ENCODE peak calls at places on chromosomes 12 and 14, in six cellular contexts. One of them, this sample, is unnamed. For H3K4me1 and H3K36me3, the result is how much of the 10 kb centered on the place peaks cover.

GRCh38 chr12:79114896-79115295 is 250.3 kb downstream of the SYT1 start:
- DNase-seq in endodermal cell: no peak
- DNase-seq in lower lobe of right lung: no peak
- DNase-seq in heart right ventricle: no peak
- DNase-seq in stomach: no peak
- DNase-seq in K562: no peak
- DNase-seq in this sample: no peak

GRCh38 chr12:16165506-16165905 is 112.0 kb downstream of the SLC15A5 start:
- DNase-seq in K562: no peak
- DNase-seq in heart right ventricle: peak
- DNase-seq in endodermal cell: peak
- DNase-seq in stomach: peak
- DNase-seq in lower lobe of right lung: no peak
- DNase-seq in this sample: peak

GRCh38 chr14:20624495-20625070 is 16.9 kb downstream of the OR6S1 start:
- DNase-seq in K562: peak
- DNase-seq in stomach: peak
- DNase-seq in lower lobe of right lung: peak
- DNase-seq in heart right ventricle: peak
- DNase-seq in endodermal cell: peak
- DNase-seq in this sample: peak

GRCh38 chr14:36506732-36507614 is 13.1 kb downstream of the NKX2-1 start:
- DNase-seq in stomach: no peak
- DNase-seq in K562: no peak
- DNase-seq in endodermal cell: peak
- DNase-seq in heart right ventricle: no peak
- DNase-seq in lower lobe of right lung: peak
- DNase-seq in this sample: no peak

GRCh38 chr12:76031081-76031413 is 529 bp downstream of the PHLDA1 start:
- DNase-seq in stomach: no peak
- DNase-seq in endodermal cell: no peak
- DNase-seq in K562: no peak
- DNase-seq in heart right ventricle: no peak
- DNase-seq in lower lobe of right lung: no peak
- DNase-seq in this sample: no peak

GRCh38 chr12:14873440-14874185 is 12.0 kb downstream of the MGP start:
- DNase-seq in endodermal cell: no peak
- DNase-seq in lower lobe of right lung: no peak
- DNase-seq in heart right ventricle: no peak
- DNase-seq in stomach: no peak
- DNase-seq in K562: no peak
- DNase-seq in this sample: no peak

GRCh38 chr12:62260733-62261683 is 804 bp downstream of the USP15 start:
- DNase-seq in endodermal cell: no peak
- DNase-seq in heart right ventricle: peak
- DNase-seq in lower lobe of right lung: peak
- DNase-seq in K562: peak
- DNase-seq in stomach: peak
- DNase-seq in this sample: peak

GRCh38 chr12:94589591-94590001 is 60.8 kb downstream of the TMCC3 start:
- DNase-seq in K562: no peak
- DNase-seq in lower lobe of right lung: no peak
- DNase-seq in endodermal cell: no peak
- DNase-seq in heart right ventricle: no peak
- DNase-seq in stomach: no peak
- DNase-seq in this sample: no peak

GRCh38 chr12:104748790-104749189 is 209.3 kb downstream of the SLC41A2 start:
- DNase-seq in K562: no peak
- DNase-seq in lower lobe of right lung: no peak
- DNase-seq in heart right ventricle: peak
- DNase-seq in endodermal cell: peak
- DNase-seq in stomach: no peak
- DNase-seq in this sample: no peak

GRCh38 chr14:83960832-83961512 is 1569.0 kb upstream of the FLRT2 start:
- DNase-seq in stomach: no peak
- DNase-seq in K562: no peak
- DNase-seq in endodermal cell: peak
- DNase-seq in heart right ventricle: no peak
- DNase-seq in lower lobe of right lung: no peak
- DNase-seq in this sample: no peak

GRCh38 chr12:31821484-31821883 is 92.7 kb upstream of the AMN1 start:
- DNase-seq in endodermal cell: no peak
- DNase-seq in heart right ventricle: no peak
- DNase-seq in lower lobe of right lung: no peak
- DNase-seq in stomach: no peak
- DNase-seq in K562: no peak
- DNase-seq in this sample: no peak

GRCh38 chr12:121933522-121934317 is 15.3 kb downstream of the CFAP251 start:
- DNase-seq in lower lobe of right lung: peak
- DNase-seq in heart right ventricle: no peak
- DNase-seq in stomach: no peak
- DNase-seq in K562: peak
- DNase-seq in endodermal cell: peak
- DNase-seq in this sample: peak

GRCh38 chr12:41224066-41224465 is 35.9 kb downstream of the PDZRN4 start:
- DNase-seq in heart right ventricle: no peak
- DNase-seq in stomach: no peak
- DNase-seq in endodermal cell: peak
- DNase-seq in K562: no peak
- DNase-seq in lower lobe of right lung: no peak
- DNase-seq in this sample: no peak

GRCh38 chr14:40093800-40094199 is 661.6 kb upstream of the FBXO33 start:
- DNase-seq in lower lobe of right lung: no peak
- DNase-seq in K562: no peak
- DNase-seq in endodermal cell: no peak
- DNase-seq in heart right ventricle: no peak
- DNase-seq in stomach: no peak
- DNase-seq in this sample: no peak

GRCh38 chr12:130666645-130667044 is 49.5 kb downstream of the RIMBP2 start:
- DNase-seq in heart right ventricle: no peak
- DNase-seq in lower lobe of right lung: no peak
- DNase-seq in stomach: no peak
- DNase-seq in K562: no peak
- DNase-seq in endodermal cell: no peak
- DNase-seq in this sample: no peak

GRCh38 chr14:87934185-87934584 is 58.8 kb downstream of the GALC start:
- DNase-seq in heart right ventricle: no peak
- DNase-seq in stomach: no peak
- DNase-seq in endodermal cell: no peak
- DNase-seq in K562: no peak
- DNase-seq in lower lobe of right lung: no peak
- DNase-seq in this sample: no peak

GRCh38 chr14:103292426-103293374 is 41.3 kb upstream of the EIF5 start:
- DNase-seq in stomach: peak
- DNase-seq in lower lobe of right lung: peak
- DNase-seq in K562: peak
- DNase-seq in heart right ventricle: peak
- DNase-seq in endodermal cell: peak
- DNase-seq in this sample: peak

GRCh38 chr14:41623737-41624136 is 17.1 kb downstream of the LRFN5 start:
- DNase-seq in K562: no peak
- DNase-seq in endodermal cell: no peak
- DNase-seq in heart right ventricle: no peak
- DNase-seq in stomach: no peak
- DNase-seq in lower lobe of right lung: no peak
- DNase-seq in this sample: no peak
- H3K4me1 ChIP-seq in K562: under half
- H3K4me1 ChIP-seq in endodermal cell: under half
- H3K4me1 ChIP-seq in heart right ventricle: under half
- H3K4me1 ChIP-seq in stomach: under half
- H3K4me1 ChIP-seq in lower lobe of right lung: under half
- H3K4me1 ChIP-seq in this sample: under half

GRCh38 chr12:101747695-101748094 is 8.4 kb upstream of the SYCP3 start:
- DNase-seq in endodermal cell: no peak
- DNase-seq in K562: no peak
- DNase-seq in stomach: no peak
- DNase-seq in heart right ventricle: no peak
- DNase-seq in lower lobe of right lung: no peak
- DNase-seq in this sample: no peak

GRCh38 chr12:101746661-101747060 is 7.4 kb upstream of the SYCP3 start:
- DNase-seq in K562: no peak
- DNase-seq in endodermal cell: no peak
- DNase-seq in heart right ventricle: no peak
- DNase-seq in lower lobe of right lung: no peak
- DNase-seq in stomach: no peak
- DNase-seq in this sample: no peak

GRCh38 chr12:101749657-101750056 is 10.4 kb upstream of the SYCP3 start:
- DNase-seq in lower lobe of right lung: no peak
- DNase-seq in endodermal cell: no peak
- DNase-seq in K562: no peak
- DNase-seq in stomach: no peak
- DNase-seq in heart right ventricle: no peak
- DNase-seq in this sample: no peak

GRCh38 chr12:101750152-101750551 is 10.9 kb upstream of the SYCP3 start:
- DNase-seq in K562: no peak
- DNase-seq in endodermal cell: no peak
- DNase-seq in stomach: no peak
- DNase-seq in heart right ventricle: no peak
- DNase-seq in lower lobe of right lung: no peak
- DNase-seq in this sample: no peak

GRCh38 chr12:101748907-101749306 is 9.6 kb upstream of the SYCP3 start:
- DNase-seq in stomach: no peak
- DNase-seq in lower lobe of right lung: no peak
- DNase-seq in endodermal cell: no peak
- DNase-seq in K562: no peak
- DNase-seq in heart right ventricle: no peak
- DNase-seq in this sample: no peak
- H3K36me3 ChIP-seq in stomach: under half
- H3K36me3 ChIP-seq in lower lobe of right lung: half or more
- H3K36me3 ChIP-seq in endodermal cell: under half
- H3K36me3 ChIP-seq in K562: half or more
- H3K36me3 ChIP-seq in heart right ventricle: under half
- H3K36me3 ChIP-seq in this sample: under half

GRCh38 chr14:93132472-93133065 is 16.8 kb upstream of the ITPK1 start:
- DNase-seq in stomach: peak
- DNase-seq in heart right ventricle: peak
- DNase-seq in endodermal cell: peak
- DNase-seq in lower lobe of right lung: no peak
- DNase-seq in K562: no peak
- DNase-seq in this sample: peak
- TF ChIP-seq CTCF in stomach: peak
- TF ChIP-seq CTCF in heart right ventricle: peak
- TF ChIP-seq CTCF in endodermal cell: peak
- TF ChIP-seq CTCF in lower lobe of right lung: peak
- TF ChIP-seq CTCF in K562: peak
- TF ChIP-seq CTCF in this sample: peak

GRCh38 chr12:26939953-26940352 is 1.7 kb downstream of the FGFR1OP2 start:
- DNase-seq in lower lobe of right lung: no peak
- DNase-seq in endodermal cell: no peak
- DNase-seq in stomach: no peak
- DNase-seq in K562: no peak
- DNase-seq in heart right ventricle: no peak
- DNase-seq in this sample: no peak

GRCh38 chr12:26938660-26939185 is 453 bp downstream of the FGFR1OP2 start:
- DNase-seq in lower lobe of right lung: no peak
- DNase-seq in K562: no peak
- DNase-seq in stomach: peak
- DNase-seq in endodermal cell: no peak
- DNase-seq in heart right ventricle: no peak
- DNase-seq in this sample: no peak

GRCh38 chr12:26937863-26938659 is at the start of the genes FGFR1OP2 and INTS13:
- DNase-seq in lower lobe of right lung: peak
- DNase-seq in endodermal cell: peak
- DNase-seq in K562: peak
- DNase-seq in stomach: peak
- DNase-seq in heart right ventricle: peak
- DNase-seq in this sample: peak

GRCh38 chr12:26940820-26941219 is 2.5 kb downstream of the FGFR1OP2 start:
- DNase-seq in stomach: no peak
- DNase-seq in K562: no peak
- DNase-seq in heart right ventricle: no peak
- DNase-seq in endodermal cell: no peak
- DNase-seq in lower lobe of right lung: no peak
- DNase-seq in this sample: no peak

GRCh38 chr12:26939192-26939832 is 1.0 kb downstream of the FGFR1OP2 start:
- DNase-seq in K562: no peak
- DNase-seq in endodermal cell: no peak
- DNase-seq in lower lobe of right lung: no peak
- DNase-seq in heart right ventricle: no peak
- DNase-seq in stomach: no peak
- DNase-seq in this sample: no peak
- H3K4me1 ChIP-seq in K562: under half
- H3K4me1 ChIP-seq in endodermal cell: under half
- H3K4me1 ChIP-seq in lower lobe of right lung: half or more
- H3K4me1 ChIP-seq in heart right ventricle: under half
- H3K4me1 ChIP-seq in stomach: half or more
- H3K4me1 ChIP-seq in this sample: under half

GRCh38 chr12:4286228-4286627 is 12.7 kb downstream of the CCND2 start:
- DNase-seq in endodermal cell: peak
- DNase-seq in heart right ventricle: no peak
- DNase-seq in lower lobe of right lung: no peak
- DNase-seq in K562: no peak
- DNase-seq in stomach: no peak
- DNase-seq in this sample: no peak

GRCh38 chr12:4283512-4284255 is 10.1 kb downstream of the CCND2 start:
- DNase-seq in stomach: no peak
- DNase-seq in K562: no peak
- DNase-seq in endodermal cell: peak
- DNase-seq in lower lobe of right lung: no peak
- DNase-seq in heart right ventricle: no peak
- DNase-seq in this sample: no peak

GRCh38 chr12:4286771-4287317 is 13.3 kb downstream of the CCND2 start:
- DNase-seq in stomach: no peak
- DNase-seq in lower lobe of right lung: no peak
- DNase-seq in K562: no peak
- DNase-seq in endodermal cell: peak
- DNase-seq in heart right ventricle: no peak
- DNase-seq in this sample: no peak

GRCh38 chr12:4284306-4284705 is 10.7 kb downstream of the CCND2 start:
- DNase-seq in lower lobe of right lung: no peak
- DNase-seq in stomach: no peak
- DNase-seq in endodermal cell: peak
- DNase-seq in heart right ventricle: no peak
- DNase-seq in K562: no peak
- DNase-seq in this sample: no peak

GRCh38 chr12:4285070-4285469 is 11.5 kb downstream of the CCND2 start:
- DNase-seq in heart right ventricle: no peak
- DNase-seq in stomach: no peak
- DNase-seq in K562: no peak
- DNase-seq in lower lobe of right lung: no peak
- DNase-seq in endodermal cell: peak
- DNase-seq in this sample: no peak
- H3K36me3 ChIP-seq in heart right ventricle: under half
- H3K36me3 ChIP-seq in stomach: under half
- H3K36me3 ChIP-seq in K562: half or more
- H3K36me3 ChIP-seq in lower lobe of right lung: half or more
- H3K36me3 ChIP-seq in endodermal cell: half or more
- H3K36me3 ChIP-seq in this sample: under half

DNA sequence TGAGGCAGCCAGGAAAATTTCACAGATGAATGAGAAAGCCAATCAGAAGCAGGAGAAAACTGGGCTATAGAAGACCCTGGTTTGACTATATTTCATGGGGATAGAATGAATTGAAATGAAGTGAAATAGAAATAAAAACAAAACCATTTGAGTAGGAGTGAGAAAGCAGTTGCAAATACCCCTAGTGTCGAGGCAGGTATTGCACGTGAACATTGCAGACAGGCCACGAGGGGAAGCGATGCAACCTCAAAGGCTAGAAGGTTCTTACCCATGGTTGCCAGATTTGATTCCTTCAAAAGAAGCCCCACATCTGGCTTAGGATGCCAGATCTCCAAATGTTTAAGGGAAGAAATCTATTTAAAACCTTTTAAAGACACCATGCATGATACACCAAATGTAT is 648.9 kb downstream of the VRK1 start:
- DNase-seq in lower lobe of right lung: no peak
- DNase-seq in stomach: no peak
- DNase-seq in K562: no peak
- DNase-seq in endodermal cell: no peak
- DNase-seq in heart right ventricle: no peak
- DNase-seq in this sample: no peak
- TF ChIP-seq CTCF in lower lobe of right lung: no peak
- TF ChIP-seq CTCF in stomach: no peak
- TF ChIP-seq CTCF in K562: no peak
- TF ChIP-seq CTCF in endodermal cell: peak
- TF ChIP-seq CTCF in heart right ventricle: no peak
- TF ChIP-seq CTCF in this sample: no peak

This sample was measured in BE2C.